ENCODE peak calls at places on chromosomes 3 and 15, in nine cellular contexts. G, U, F, J, D, Z, M, N and S are unnamed samples.
A peak's percentile ranks its signal among the peaks of the same experiment; 100 is the strongest.

GRCh38 chr15:24621630-24622215 is 53.9 kb upstream of the NPAP1 start:
- DNase-seq in M (no peak), G (no peak), D (no peak), N (no peak), J (no peak), F (no peak), U (no peak), Z (no peak), S (no peak)

GRCh38 chr3:177402533-177402932 is 205.3 kb upstream of the TBL1XR1 start:
- DNase-seq in U (no peak), D (no peak), J (no peak), M (no peak), G (no peak), F (no peak), N (no peak), Z (no peak), S (no peak)

GRCh38 chr3:181623924-181624694 is 87.6 kb upstream of the SOX2 start:
- DNase-seq in U (no peak), G (no peak), N (no peak), D (no peak), J (no peak), Z (no peak), F (no peak), M (no peak), S (peak; percentile 51)

GRCh38 chr3:191391873-191392808 is 61.8 kb upstream of the UTS2B start:
- DNase-seq in N (no peak), D (no peak), J (no peak), Z (no peak), M (no peak), F (no peak), G (no peak), U (no peak), S (no peak)

GRCh38 chr15:20346082-20346805 is 195.4 kb downstream of the GOLGA6L6 start:
- DNase-seq in M (peak; percentile 7), Z (no peak), D (no peak), N (no peak), G (no peak), F (no peak), U (no peak), J (no peak), S (no peak)

GRCh38 chr3:190017575-190018288 is 103.0 kb downstream of the P3H2 start:
- DNase-seq in M (no peak), G (no peak), D (peak; percentile 85), J (peak; percentile 7), F (peak; percentile 33), U (peak; percentile 88), Z (peak; percentile 84), N (no peak), S (peak; percentile 83)

GRCh38 chr3:51503007-51503406 is 3.2 kb upstream of the DCAF1 start:
- DNase-seq in Z (no peak), N (no peak), J (no peak), M (no peak), G (no peak), U (no peak), D (no peak), F (no peak), S (no peak)

GRCh38 chr15:74042603-74043424 is 39.5 kb downstream of the GOLGA6A start:
- DNase-seq in D (no peak), F (no peak), U (no peak), G (no peak), J (no peak), Z (no peak), N (no peak), M (no peak), S (no peak)

GRCh38 chr15:73936181-73936580 is 9.9 kb downstream of the LOXL1 start:
- DNase-seq in Z (peak; percentile 83), D (peak; percentile 48), G (peak; percentile 73), J (no peak), F (no peak), N (no peak), M (no peak), U (peak; percentile 66), S (peak; percentile 73)

GRCh38 chr3:124850633-124851032 is 36.5 kb downstream of the ITGB5 start:
- DNase-seq in Z (peak; percentile 70), J (no peak), G (no peak), M (peak; percentile 23), F (peak; percentile 67), D (peak; percentile 86), U (peak; percentile 77), N (no peak), S (peak; percentile 68)

GRCh38 chr3:37683321-37683720 is 178.4 kb upstream of the CTDSPL start:
- DNase-seq in G (no peak), M (no peak), N (no peak), D (no peak), J (no peak), F (no peak), Z (no peak), U (no peak), S (no peak)

GRCh38 chr15:82263350-82263749 is 732 bp downstream of the SAXO2 start:
- DNase-seq in M (no peak), N (no peak), G (no peak), J (no peak), D (peak; percentile 1), F (no peak), U (peak; percentile 1), Z (no peak), S (no peak)

GRCh38 chr3:62371735-62372591 is 1.4 kb downstream of the FEZF2 start:
- DNase-seq in U (peak; percentile 24), J (no peak), F (no peak), N (no peak), Z (no peak), D (no peak), M (peak; percentile 51), G (no peak), S (no peak)

GRCh38 chr3:23404241-23404640 is 201.1 kb downstream of the UBE2E2 start:
- DNase-seq in M (no peak), Z (no peak), F (no peak), D (peak; percentile 4), U (no peak), J (no peak), N (no peak), G (no peak), S (no peak)

GRCh38 chr15:80272987-80273386 is 21.0 kb upstream of the CTXND1 start:
- DNase-seq in U (no peak), N (no peak), M (no peak), G (peak; percentile 21), D (no peak), F (no peak), Z (no peak), J (no peak), S (no peak)

GRCh38 chr15:52139599-52140462 is 27.3 kb upstream of the BCL2L10 start:
- DNase-seq in U (peak; percentile 89), F (peak; percentile 64), J (peak; percentile 46), M (peak; percentile 88), G (peak; percentile 80), N (peak; percentile 69), D (peak; percentile 72), Z (peak; percentile 62), S (peak; percentile 76)

GRCh38 chr3:179760944-179761343 is 108.1 kb downstream of the USP13 start:
- DNase-seq in G (no peak), D (peak; percentile 66), J (no peak), F (peak; percentile 81), U (peak; percentile 67), N (no peak), Z (peak; percentile 79), M (no peak), S (no peak)